ENCODE peak calls at places on chromosomes 2 and 18, in five cellular contexts. One of them, this sample, is unnamed.

GRCh38 chr18:76822510-76823165 is at the start of gene ZNF236:
- DNase-seq in GM12878: no peak
- DNase-seq in H1: no peak
- DNase-seq in K562: peak; percentile 82
- DNase-seq in HepG2: peak; percentile 35
- DNase-seq in this sample: peak; percentile 82

GRCh38 chr18:525066-525797 is 24.7 kb upstream of the COLEC12 start:
- DNase-seq in H1: no peak
- DNase-seq in K562: no peak
- DNase-seq in HepG2: no peak
- DNase-seq in GM12878: no peak
- DNase-seq in this sample: no peak

GRCh38 chr2:162888641-162889040 is 50.1 kb upstream of the KCNH7 start:
- DNase-seq in K562: no peak
- DNase-seq in HepG2: no peak
- DNase-seq in H1: no peak
- DNase-seq in GM12878: no peak
- DNase-seq in this sample: no peak

GRCh38 chr2:231000211-231000904 is 4.4 kb downstream of the SPATA3 start:
- DNase-seq in GM12878: no peak
- DNase-seq in HepG2: peak; percentile 54
- DNase-seq in H1: peak; percentile 60
- DNase-seq in K562: no peak
- DNase-seq in this sample: peak; percentile 84

GRCh38 chr2:130930740-130931659 is 94.3 kb downstream of the ARHGEF4 start:
- DNase-seq in GM12878: no peak
- DNase-seq in HepG2: no peak
- DNase-seq in K562: no peak
- DNase-seq in H1: no peak
- DNase-seq in this sample: no peak

GRCh38 chr18:10524507-10525425 is 1.1 kb upstream of the NAPG start:
- DNase-seq in K562: no peak
- DNase-seq in H1: no peak
- DNase-seq in GM12878: no peak
- DNase-seq in HepG2: peak; percentile 75
- DNase-seq in this sample: no peak

GRCh38 chr2:229974271-229974670 is 52.0 kb downstream of the FBXO36 start:
- DNase-seq in K562: no peak
- DNase-seq in H1: no peak
- DNase-seq in GM12878: no peak
- DNase-seq in HepG2: no peak
- DNase-seq in this sample: peak; percentile 35

GRCh38 chr2:140808816-140809215 is 1322.0 kb downstream of the LRP1B start:
- DNase-seq in H1: no peak
- DNase-seq in HepG2: peak; percentile 8
- DNase-seq in GM12878: no peak
- DNase-seq in K562: no peak
- DNase-seq in this sample: peak; percentile 65

GRCh38 chr2:85963068-85963467 is 74.3 kb upstream of the ST3GAL5 start:
- DNase-seq in H1: no peak
- DNase-seq in HepG2: no peak
- DNase-seq in K562: no peak
- DNase-seq in GM12878: no peak
- DNase-seq in this sample: no peak

GRCh38 chr18:39596891-39597290 is 2031.3 kb upstream of the CELF4 start:
- DNase-seq in K562: no peak
- DNase-seq in GM12878: no peak
- DNase-seq in HepG2: no peak
- DNase-seq in H1: no peak
- DNase-seq in this sample: no peak

GRCh38 chr2:80242355-80242910 is 62.1 kb downstream of the LRRTM1 start:
- DNase-seq in HepG2: no peak
- DNase-seq in H1: no peak
- DNase-seq in GM12878: no peak
- DNase-seq in K562: no peak
- DNase-seq in this sample: no peak

GRCh38 chr2:215737496-215737895 is 275.9 kb downstream of the MREG start:
- DNase-seq in K562: no peak
- DNase-seq in HepG2: no peak
- DNase-seq in H1: peak; percentile 9
- DNase-seq in GM12878: no peak
- DNase-seq in this sample: peak; percentile 74

GRCh38 chr2:70784320-70784719 is 6.1 kb downstream of the FIGLA start:
- DNase-seq in H1: no peak
- DNase-seq in GM12878: no peak
- DNase-seq in HepG2: no peak
- DNase-seq in K562: no peak
- DNase-seq in this sample: no peak

GRCh38 chr2:216792222-216793001 is 67.5 kb downstream of the TNP1 start:
- DNase-seq in H1: no peak
- DNase-seq in GM12878: no peak
- DNase-seq in K562: no peak
- DNase-seq in HepG2: no peak
- DNase-seq in this sample: peak; percentile 30

GRCh38 chr2:109173311-109174171 is 44.5 kb downstream of the SH3RF3 start:
- DNase-seq in GM12878: no peak
- DNase-seq in HepG2: no peak
- DNase-seq in K562: no peak
- DNase-seq in H1: no peak
- DNase-seq in this sample: peak; percentile 33

GRCh38 chr2:170843656-170844055 is 27.0 kb downstream of the GAD1 start:
- DNase-seq in H1: no peak
- DNase-seq in HepG2: no peak
- DNase-seq in GM12878: no peak
- DNase-seq in K562: no peak
- DNase-seq in this sample: no peak

GRCh38 chr2:19671311-19671710 is 230.5 kb downstream of the TTC32 start:
- DNase-seq in GM12878: no peak
- DNase-seq in H1: no peak
- DNase-seq in HepG2: no peak
- DNase-seq in K562: no peak
- DNase-seq in this sample: no peak

GRCh38 chr2:199740111-199740428 is 110.9 kb downstream of the FTCDNL1 start:
- DNase-seq in GM12878: no peak
- DNase-seq in H1: no peak
- DNase-seq in HepG2: no peak
- DNase-seq in K562: no peak
- DNase-seq in this sample: peak; percentile 28

GRCh38 chr2:199742884-199743283 is 108.1 kb downstream of the FTCDNL1 start:
- DNase-seq in K562: no peak
- DNase-seq in H1: no peak
- DNase-seq in HepG2: no peak
- DNase-seq in GM12878: no peak
- DNase-seq in this sample: no peak

GRCh38 chr2:199739413-199740110 is 111.4 kb downstream of the FTCDNL1 start:
- DNase-seq in GM12878: no peak
- DNase-seq in K562: peak; percentile 59
- DNase-seq in H1: peak; percentile 57
- DNase-seq in HepG2: peak; percentile 62
- DNase-seq in this sample: peak; percentile 91

GRCh38 chr2:199734651-199735050 is 116.3 kb downstream of the FTCDNL1 start:
- DNase-seq in H1: no peak
- DNase-seq in HepG2: no peak
- DNase-seq in GM12878: no peak
- DNase-seq in K562: no peak
- DNase-seq in this sample: no peak

DNA sequence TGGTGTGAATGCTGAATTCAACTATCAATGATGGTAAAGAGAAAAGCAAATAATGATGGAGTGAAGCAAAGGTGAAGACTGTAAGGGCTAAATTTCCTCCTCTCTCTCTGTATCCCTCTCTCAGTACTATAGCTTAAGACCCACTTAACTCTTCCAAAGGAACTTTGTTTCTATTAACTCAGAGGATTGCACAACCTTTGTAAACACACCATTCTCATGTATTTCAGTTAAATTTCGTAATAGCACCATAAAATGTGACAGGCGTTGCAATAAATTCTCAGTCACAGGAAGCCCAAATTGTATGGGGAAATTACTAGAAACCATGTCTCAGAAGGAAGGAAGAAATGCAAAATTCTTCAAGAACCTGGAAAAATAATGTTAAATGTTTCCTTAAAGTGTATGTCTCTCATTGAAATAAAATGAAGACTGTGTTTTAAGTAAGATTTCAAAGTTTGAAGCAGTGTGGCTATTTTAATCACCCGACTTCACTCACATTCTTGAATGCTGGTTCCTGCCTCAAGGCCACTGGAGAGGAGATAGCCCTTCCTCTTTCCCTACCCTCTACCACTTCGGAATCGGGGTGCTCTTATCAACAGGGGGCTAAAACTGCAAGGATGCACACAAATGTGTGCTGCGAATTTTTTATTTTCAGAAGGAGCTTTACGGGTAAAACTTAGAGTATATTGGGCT is 112.1 kb downstream of the FTCDNL1 start:
- DNase-seq in HepG2: peak; percentile 82
- DNase-seq in K562: no peak
- DNase-seq in H1: no peak
- DNase-seq in GM12878: no peak
- DNase-seq in this sample: no peak
- TF ChIP-seq CREB1 in HepG2: no peak
- TF ChIP-seq CREB1 in K562: no peak
- TF ChIP-seq CREB1 in H1: no peak
- TF ChIP-seq CREB1 in GM12878: no peak
- TF ChIP-seq CREB1 in this sample: no peak

GRCh38 chr2:218983971-218984238 is 1.1 kb downstream of the FEV start:
- DNase-seq in HepG2: no peak
- DNase-seq in GM12878: no peak
- DNase-seq in K562: no peak
- DNase-seq in H1: no peak
- DNase-seq in this sample: no peak

GRCh38 chr2:218983263-218983970 is 1.6 kb downstream of the FEV start:
- DNase-seq in HepG2: no peak
- DNase-seq in K562: no peak
- DNase-seq in H1: no peak
- DNase-seq in GM12878: no peak
- DNase-seq in this sample: peak; percentile 38

GRCh38 chr2:218980800-218981389 is 4.1 kb downstream of the FEV start:
- DNase-seq in H1: no peak
- DNase-seq in K562: no peak
- DNase-seq in HepG2: no peak
- DNase-seq in GM12878: no peak
- DNase-seq in this sample: peak; percentile 37

GRCh38 chr2:218981390-218982311 is 3.3 kb downstream of the FEV start:
- DNase-seq in HepG2: no peak
- DNase-seq in H1: no peak
- DNase-seq in GM12878: no peak
- DNase-seq in K562: no peak
- DNase-seq in this sample: peak; percentile 67

DNA sequence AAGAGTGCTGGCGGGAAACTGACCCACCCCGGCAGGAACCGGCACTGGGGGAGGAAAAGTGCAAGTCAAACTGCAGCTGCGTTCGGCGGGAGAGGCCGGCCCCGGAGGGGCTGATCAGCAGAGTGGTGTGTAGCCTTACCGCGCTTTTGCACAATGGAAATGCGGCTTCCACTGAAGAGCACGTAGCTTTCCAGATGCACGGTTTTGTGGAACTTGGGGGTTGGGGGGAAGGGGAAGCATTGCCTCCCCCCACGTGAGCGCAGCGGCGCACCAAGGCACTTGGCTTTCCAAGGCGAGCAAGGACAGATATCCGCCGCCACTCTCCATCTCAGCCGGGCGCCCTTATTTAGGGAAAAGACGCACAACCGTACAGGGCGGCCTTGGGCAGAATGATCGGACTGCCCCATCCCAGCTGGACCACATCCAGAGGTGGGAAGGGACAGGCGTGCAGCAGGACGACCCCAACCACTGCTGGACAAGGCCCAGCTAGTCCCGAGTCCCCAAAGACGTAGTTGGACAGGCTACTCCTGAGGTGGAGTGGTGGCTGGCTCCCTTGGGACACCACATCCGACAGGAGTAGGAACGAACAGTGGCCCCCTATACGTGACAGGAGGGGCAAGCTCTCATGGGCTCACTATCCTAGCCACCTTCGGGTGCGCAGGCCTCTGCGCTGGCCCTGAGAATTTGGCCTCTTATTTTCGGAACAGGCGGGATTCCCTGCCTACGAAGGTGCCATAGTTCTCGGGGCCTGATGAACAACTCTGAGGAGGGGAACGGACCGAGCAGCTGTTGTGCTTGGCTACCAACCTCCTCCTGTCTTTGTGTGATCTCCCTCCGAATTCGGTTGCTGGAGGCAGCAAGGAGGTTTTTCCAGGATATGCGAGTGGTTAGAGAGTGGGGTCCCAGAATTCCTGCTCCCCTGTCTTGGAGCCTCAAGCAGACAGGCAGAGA is 2.4 kb downstream of the FEV start:
- DNase-seq in H1: no peak
- DNase-seq in GM12878: no peak
- DNase-seq in K562: no peak
- DNase-seq in HepG2: no peak
- DNase-seq in this sample: peak; percentile 47
- TF ChIP-seq EZH2 in H1: peak; percentile 96
- TF ChIP-seq EZH2 in GM12878: no peak
- TF ChIP-seq EZH2 in K562: no peak
- TF ChIP-seq EZH2 in HepG2: peak; percentile 97
- TF ChIP-seq EZH2 in this sample: peak; percentile 98

DNA sequence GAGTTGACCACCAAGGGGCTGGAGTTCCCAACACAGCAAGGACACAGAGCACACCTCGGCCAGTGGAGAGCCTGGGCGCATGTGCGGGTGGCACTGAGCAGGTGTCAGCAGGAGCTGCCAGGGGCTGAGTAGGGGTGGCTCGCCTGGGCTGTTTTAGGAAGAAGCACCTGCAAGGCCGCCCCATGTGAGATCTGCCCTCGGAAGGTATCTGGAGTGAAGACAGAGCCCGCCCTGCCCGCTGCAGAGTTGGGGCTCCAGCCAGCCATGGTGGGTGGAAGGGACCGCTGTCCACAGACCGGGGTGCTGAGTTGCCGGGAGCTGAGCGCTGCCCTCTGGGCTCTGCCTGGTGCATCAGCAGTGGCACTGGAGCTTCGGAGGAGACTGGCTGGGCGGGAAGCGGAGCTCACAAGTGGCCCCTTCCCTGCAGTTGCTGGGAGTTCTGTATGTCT is 35.2 kb downstream of the MTERF4 start:
- DNase-seq in K562: peak; percentile 29
- DNase-seq in GM12878: no peak
- DNase-seq in HepG2: no peak
- DNase-seq in H1: no peak
- DNase-seq in this sample: peak; percentile 79
- TF ChIP-seq CTCF in K562: no peak
- TF ChIP-seq CTCF in GM12878: no peak
- TF ChIP-seq CTCF in HepG2: peak; percentile 22
- TF ChIP-seq CTCF in H1: peak; percentile 34
- TF ChIP-seq CTCF in this sample: peak; percentile 37

GRCh38 chr2:7007488-7007845 is 90.3 kb downstream of the RNF144A start:
- DNase-seq in HepG2: no peak
- DNase-seq in GM12878: no peak
- DNase-seq in H1: no peak
- DNase-seq in K562: no peak
- DNase-seq in this sample: no peak

GRCh38 chr2:7007846-7008741 is 90.9 kb downstream of the RNF144A start:
- DNase-seq in K562: peak; percentile 81
- DNase-seq in GM12878: peak; percentile 16
- DNase-seq in H1: no peak
- DNase-seq in HepG2: no peak
- DNase-seq in this sample: peak; percentile 17

GRCh38 chr2:7011376-7012083 is 94.3 kb downstream of the RNF144A start:
- DNase-seq in H1: no peak
- DNase-seq in GM12878: no peak
- DNase-seq in HepG2: no peak
- DNase-seq in K562: no peak
- DNase-seq in this sample: no peak

GRCh38 chr2:7010376-7010775 is 93.2 kb downstream of the RNF144A start:
- DNase-seq in H1: no peak
- DNase-seq in GM12878: no peak
- DNase-seq in HepG2: no peak
- DNase-seq in K562: no peak
- DNase-seq in this sample: no peak

GRCh38 chr2:7009207-7009911 is 92.1 kb downstream of the RNF144A start:
- DNase-seq in K562: no peak
- DNase-seq in HepG2: no peak
- DNase-seq in H1: no peak
- DNase-seq in GM12878: no peak
- DNase-seq in this sample: peak; percentile 17
- TF ChIP-seq CREB1 in K562: no peak
- TF ChIP-seq CREB1 in HepG2: no peak
- TF ChIP-seq CREB1 in H1: no peak
- TF ChIP-seq CREB1 in GM12878: no peak
- TF ChIP-seq CREB1 in this sample: no peak

This sample was measured in GM23338.